ENCODE peak calls at places on chromosomes 5 and 9, in eight cellular contexts. V is SK-N-SH, Q is HepG2, B is K562, H is HCT116, U is GM12878, F is endothelial cell of umbilical vein, C is H1. X is an unnamed sample.

GRCh38 chr5:113204525-113205161 is 228.0 kb downstream of the DCP2 start:
- DNase-seq in C (no peak), H (no peak), U (no peak), B (no peak), Q (peak; percentile 45), V (peak; percentile 56), F (no peak), X (no peak)

GRCh38 chr5:94972268-94972667 is 312.6 kb downstream of the MCTP1 start:
- DNase-seq in Q (no peak), V (no peak), U (no peak), B (no peak), H (no peak), C (no peak), F (no peak), X (no peak)

GRCh38 chr9:120507936-120508510 is 71.9 kb downstream of the CDK5RAP2 start:
- DNase-seq in C (no peak), B (no peak), Q (no peak), V (no peak), H (no peak), F (no peak), U (no peak), X (no peak)

GRCh38 chr9:19229725-19230355 is 653 bp upstream of the DENND4C start:
- DNase-seq in B (no peak), U (no peak), Q (peak; percentile 51), F (peak; percentile 72), C (peak; percentile 90), V (peak; percentile 64), H (peak; percentile 36), X (peak; percentile 87)

GRCh38 chr5:8340739-8341344 is 471.9 kb downstream of the MTRR start:
- DNase-seq in Q (peak; percentile 3), H (no peak), V (peak; percentile 26), C (peak; percentile 48), F (no peak), U (no peak), B (no peak), X (peak; percentile 53)

GRCh38 chr9:136093995-136094881 is 851 bp downstream of the NACC2 start:
- DNase-seq in U (no peak), C (no peak), V (peak; percentile 78), B (peak; percentile 87), Q (peak; percentile 72), F (peak; percentile 33), H (peak; percentile 32), X (no peak)

GRCh38 chr9:104682642-104683041 is 11.7 kb upstream of the OR13D1 start:
- DNase-seq in F (peak; percentile 60), H (peak; percentile 53), U (peak; percentile 7), B (peak; percentile 13), Q (peak; percentile 57), V (peak; percentile 25), C (no peak), X (peak; percentile 81)

GRCh38 chr5:131957721-131958483 is 12.4 kb upstream of the MEIKIN start:
- DNase-seq in Q (no peak), B (no peak), H (no peak), U (no peak), F (no peak), C (no peak), V (no peak), X (peak; percentile 18)

GRCh38 chr5:144800169-144800568 is 629.5 kb downstream of the KCTD16 start:
- DNase-seq in H (no peak), C (no peak), B (no peak), F (no peak), V (no peak), U (no peak), Q (no peak), X (no peak)

GRCh38 chr9:125744616-125745387 is 2.4 kb upstream of the PBX3 start:
- DNase-seq in H (no peak), V (no peak), C (no peak), Q (no peak), F (no peak), B (no peak), U (no peak), X (no peak)

GRCh38 chr5:147403659-147404640 is 105.9 kb downstream of the DPYSL3 start:
- DNase-seq in B (no peak), F (peak; percentile 96), Q (no peak), C (no peak), V (no peak), H (peak; percentile 66), U (peak; percentile 63), X (no peak)

GRCh38 chr5:2536632-2537031 is 214.8 kb downstream of the IRX2 start:
- DNase-seq in F (no peak), H (no peak), B (no peak), V (no peak), C (no peak), U (no peak), Q (no peak), X (no peak)

GRCh38 chr9:22457448-22457847 is 10.8 kb downstream of the DMRTA1 start:
- DNase-seq in H (no peak), C (no peak), B (no peak), F (no peak), Q (no peak), U (no peak), V (no peak), X (peak; percentile 60)

GRCh38 chr9:78029601-78030552 is 1.7 kb downstream of the GNAQ start:
- DNase-seq in F (peak; percentile 67), U (no peak), H (no peak), V (no peak), C (no peak), B (no peak), Q (no peak), X (peak; percentile 40)

GRCh38 chr9:29349050-29349449 is 1775.8 kb upstream of the C9orf72 start:
- DNase-seq in F (no peak), B (no peak), H (no peak), V (no peak), U (no peak), C (no peak), Q (no peak), X (no peak)

GRCh38 chr5:5497132-5497748 is 74.8 kb downstream of the ICE1 start:
- DNase-seq in H (peak; percentile 26), F (peak; percentile 37), V (peak; percentile 91), U (no peak), C (no peak), B (peak; percentile 53), Q (peak; percentile 20), X (peak; percentile 78)

GRCh38 chr5:126972062-126972895 is 58.1 kb downstream of the MARCHF3 start:
- DNase-seq in U (peak; percentile 76), C (no peak), F (peak; percentile 42), H (no peak), B (peak; percentile 55), V (no peak), Q (peak; percentile 39), X (no peak)

GRCh38 chr9:101514056-101514455 is 19.6 kb upstream of the RNF20 start:
- DNase-seq in B (no peak), V (no peak), H (no peak), U (no peak), C (no peak), F (no peak), Q (no peak), X (no peak)

GRCh38 chr9:126986506-126986951 is 71.9 kb downstream of the RALGPS1 start:
- DNase-seq in U (no peak), Q (peak; percentile 46), C (no peak), F (no peak), B (no peak), H (peak; percentile 16), V (no peak), X (no peak)

GRCh38 chr9:124257865-124258764 is at the start of gene NEK6:
- DNase-seq in V (peak; percentile 84), U (no peak), F (peak; percentile 32), Q (no peak), B (peak; percentile 89), H (no peak), C (no peak), X (no peak)

GRCh38 chr5:157574456-157575095 is 999 bp downstream of the ADAM19 start:
- DNase-seq in U (no peak), V (no peak), Q (no peak), B (no peak), F (no peak), H (no peak), C (no peak), X (peak; percentile 42)

GRCh38 chr9:135229701-135230385 is 142.4 kb downstream of the OLFM1 start:
- DNase-seq in Q (no peak), H (no peak), U (no peak), B (no peak), V (no peak), F (no peak), C (no peak), X (no peak)

GRCh38 chr5:79612667-79613190 is 488 bp downstream of the TENT2 start:
- DNase-seq in F (no peak), Q (peak; percentile 3), U (no peak), V (no peak), H (no peak), B (no peak), C (no peak), X (peak; percentile 11)

DNA sequence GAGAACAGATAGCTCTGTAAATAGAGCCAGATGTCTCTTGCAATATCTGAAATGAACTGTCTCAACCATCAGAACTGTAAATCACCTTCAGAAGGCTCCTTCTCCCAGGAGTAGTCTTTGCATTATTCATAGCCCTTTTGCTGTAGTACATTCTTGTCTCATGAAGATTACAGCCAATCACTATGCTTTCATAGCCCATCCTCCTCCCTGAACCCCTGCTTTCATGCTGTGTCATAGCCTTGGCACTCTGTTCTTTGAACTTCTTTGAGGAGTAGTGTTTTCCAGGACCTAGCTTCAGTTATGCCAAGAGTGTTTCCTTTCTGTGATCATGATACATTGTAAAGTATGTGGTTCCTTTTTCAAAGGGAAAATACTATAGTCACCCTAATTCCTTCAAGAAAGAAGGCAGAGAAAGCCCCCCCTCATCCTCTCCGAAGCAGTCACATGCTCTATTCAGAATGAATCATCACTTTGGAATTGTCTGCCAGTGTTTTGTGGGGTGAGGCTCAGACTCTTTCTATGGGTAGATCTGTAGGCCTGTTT is 61.1 kb downstream of the GRIA1 start:
- DNase-seq in H (peak; percentile 48), Q (no peak), U (no peak), F (peak; percentile 92), B (no peak), C (no peak), V (peak; percentile 5), X (peak; percentile 65)
- TF ChIP-seq POLR2AphosphoS5 in H (no peak), Q (no peak), U (no peak), F (no peak), B (no peak), C (no peak), V (peak; percentile 63), X (no peak)

GRCh38 chr5:105663671-105664070 is 2007.1 kb downstream of the EFNA5 start:
- DNase-seq in V (no peak), H (no peak), U (no peak), B (no peak), F (no peak), C (no peak), Q (no peak), X (no peak)

GRCh38 chr5:105659396-105659795 is 2011.3 kb downstream of the EFNA5 start:
- DNase-seq in F (no peak), Q (no peak), C (no peak), U (no peak), B (no peak), H (no peak), V (no peak), X (no peak)
- H3K4me2 ChIP-seq in F (no peak overlapping the region), Q (no peak overlapping the region), C (no peak overlapping the region), U (no peak overlapping the region), B (no peak overlapping the region), H (no peak overlapping the region), V (no peak overlapping the region), X (no peak overlapping the region)

GRCh38 chr9:85741875-85742629 is at the start of gene AGTPBP1:
- DNase-seq in V (peak; percentile 96), Q (peak; percentile 78), U (peak; percentile 75), B (peak; percentile 87), C (peak; percentile 96), F (peak; percentile 90), H (peak; percentile 77), X (peak; percentile 94)
- TF ChIP-seq POLR2AphosphoS5 in V (peak; percentile 58), Q (no peak), U (no peak), B (no peak), C (no peak), F (peak; percentile 61), H (peak; percentile 61), X (peak; percentile 74)

GRCh38 chr5:160174290-160174689 is 55.0 kb upstream of the FABP6 start:
- DNase-seq in V (no peak), F (no peak), B (no peak), H (no peak), C (no peak), U (no peak), Q (no peak), X (no peak)
- H3K4me2 ChIP-seq in V (no peak overlapping the region), F (no peak overlapping the region), B (no peak overlapping the region), H (no peak overlapping the region), C (no peak overlapping the region), U (no peak overlapping the region), Q (no peak overlapping the region), X (no peak overlapping the region)